ENCODE peak calls at places on chromosomes 2 and 18, in eight cellular contexts. V, W, Y, K, Q, I, A and Z are unnamed samples.

GRCh38 chr2:223414646-223415045 is 187.5 kb downstream of the SCG2 start:
- DNase-seq in V (no peak), W (no peak), Y (peak; percentile 40), I (no peak), A (no peak), K (no peak), Q (no peak), Z (no peak)

GRCh38 chr2:75570024-75570947 is 9.5 kb upstream of the EVA1A start:
- DNase-seq in K (no peak), Y (no peak), Q (no peak), I (no peak), W (no peak), A (no peak), V (no peak), Z (no peak)

GRCh38 chr2:207200136-207200535 is 34.4 kb upstream of the KLF7 start:
- DNase-seq in V (no peak), I (no peak), A (no peak), Y (no peak), Q (no peak), K (no peak), W (no peak), Z (no peak)

GRCh38 chr2:112474844-112475486 is 7.0 kb upstream of the TTL start:
- DNase-seq in V (no peak), W (no peak), I (no peak), Q (no peak), A (no peak), Y (no peak), K (no peak), Z (no peak)

GRCh38 chr2:26696352-26696816 is 3.9 kb downstream of the KCNK3 start:
- DNase-seq in Q (no peak), K (no peak), W (no peak), Y (peak; percentile 99), V (no peak), A (no peak), I (peak; percentile 86), Z (no peak)

GRCh38 chr2:181275643-181276070 is 181.5 kb upstream of the ITGA4 start:
- DNase-seq in I (no peak), Q (no peak), Y (no peak), W (peak; percentile 41), A (peak; percentile 13), K (no peak), V (no peak), Z (peak; percentile 58)

GRCh38 chr2:213490087-213490486 is 205.8 kb downstream of the SPAG16 start:
- DNase-seq in W (peak; percentile 1), A (no peak), K (no peak), Y (peak; percentile 18), Q (no peak), V (no peak), I (no peak), Z (no peak)

GRCh38 chr2:25976884-25977741 is 5.2 kb downstream of the KIF3C start:
- DNase-seq in W (no peak), V (no peak), I (no peak), K (no peak), Q (no peak), Y (peak; percentile 61), A (no peak), Z (no peak)

GRCh38 chr2:121529439-121530209 is 1.1 kb upstream of the RNU4ATAC start:
- DNase-seq in K (peak; percentile 66), Q (no peak), A (no peak), Y (peak; percentile 43), V (peak; percentile 65), I (peak; percentile 58), W (peak; percentile 88), Z (peak; percentile 49)

GRCh38 chr2:221322741-221323140 is 249.4 kb downstream of the EPHA4 start:
- DNase-seq in W (no peak), I (no peak), K (no peak), A (no peak), V (no peak), Y (no peak), Q (no peak), Z (no peak)

GRCh38 chr2:21024198-21024597 is 19.7 kb downstream of the APOB start:
- DNase-seq in Y (no peak), K (no peak), I (no peak), A (no peak), W (no peak), V (no peak), Q (no peak), Z (no peak)

GRCh38 chr2:29304399-29304798 is 189.2 kb downstream of the CLIP4 start:
- DNase-seq in W (no peak), V (no peak), I (no peak), A (no peak), K (no peak), Y (no peak), Q (no peak), Z (no peak)

GRCh38 chr2:95272299-95272751 is 1.9 kb upstream of the PROM2 start:
- DNase-seq in K (peak; percentile 10), A (peak; percentile 3), Y (no peak), Q (no peak), W (no peak), I (no peak), V (no peak), Z (no peak)

GRCh38 chr18:46054956-46055831 is 16.9 kb downstream of the PSTPIP2 start:
- DNase-seq in A (no peak), K (no peak), Q (peak; percentile 23), W (no peak), V (no peak), I (no peak), Y (no peak), Z (no peak)

GRCh38 chr2:9286553-9287399 is 80.2 kb downstream of the ASAP2 start:
- DNase-seq in Q (no peak), Y (peak; percentile 59), K (no peak), I (no peak), W (no peak), A (no peak), V (no peak), Z (no peak)

GRCh38 chr2:200962821-200963128 is 685 bp downstream of the ORC2 start:
- DNase-seq in A (no peak), Y (no peak), I (no peak), K (no peak), Q (no peak), V (no peak), W (no peak), Z (no peak)

DNA sequence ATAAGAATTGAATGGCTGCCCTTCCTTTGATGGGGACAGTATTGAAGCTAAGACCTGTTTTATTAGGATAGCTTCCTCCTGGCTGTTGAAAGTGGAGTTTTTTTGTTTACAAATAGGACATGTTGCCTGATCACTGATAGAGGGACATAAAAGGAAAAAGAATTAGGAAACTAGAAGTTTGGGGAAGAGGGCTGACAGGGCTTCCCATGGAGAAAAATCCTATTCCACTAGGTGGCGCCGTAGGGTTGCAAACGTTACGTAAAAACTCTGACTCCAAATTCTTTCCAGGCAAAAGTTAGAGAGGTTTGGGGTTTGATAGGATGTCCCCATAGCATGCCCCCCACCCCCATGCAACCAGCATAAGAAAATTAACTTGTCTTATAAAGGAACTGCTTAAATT is 11.1 kb upstream of the RBFA start:
- DNase-seq in W (peak; percentile 70), Q (no peak), A (peak; percentile 58), Y (peak; percentile 12), K (no peak), V (no peak), I (no peak), Z (no peak)
- TF ChIP-seq CTCF in W (peak; percentile 77), Q (no peak), A (peak; percentile 73), Y (peak; percentile 35), K (no peak), V (peak; percentile 70), I (no peak), Z (peak; percentile 18)

DNA sequence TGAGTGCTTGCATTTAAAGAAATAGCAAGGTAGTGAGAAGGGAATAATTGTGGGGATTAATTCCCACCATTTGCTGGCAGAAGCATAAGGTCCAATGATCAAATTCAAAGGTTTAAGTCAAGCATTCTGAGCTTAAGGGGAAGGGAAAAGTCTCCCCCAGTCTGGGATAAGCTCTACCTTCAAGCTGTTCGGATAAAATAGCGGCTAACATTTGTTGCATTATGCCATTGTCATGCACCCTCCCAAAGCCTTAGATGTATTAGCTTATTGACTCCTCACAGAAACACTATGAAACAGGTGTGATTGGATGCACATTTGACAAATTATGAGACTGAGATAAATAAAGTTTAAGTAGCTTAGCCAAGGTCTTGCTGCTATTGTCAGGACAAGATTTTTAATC is 52.2 kb upstream of the TGIF1 start:
- DNase-seq in A (no peak), Q (no peak), Y (no peak), V (no peak), I (no peak), K (no peak), W (no peak), Z (no peak)
- TF ChIP-seq CTCF in A (no peak), Q (no peak), Y (no peak), V (no peak), I (no peak), K (no peak), W (no peak), Z (no peak)

GRCh38 chr18:11495441-11495840 is 114.0 kb upstream of the SLC35G4 start:
- DNase-seq in Y (no peak), K (no peak), V (no peak), W (no peak), Q (no peak), I (no peak), A (no peak), Z (no peak)
- TF ChIP-seq CTCF in Y (no peak), K (no peak), V (no peak), W (no peak), Q (no peak), I (no peak), A (no peak), Z (no peak)

GRCh38 chr2:165777522-165778186 is 16.4 kb downstream of the GALNT3 start:
- DNase-seq in V (no peak), Q (no peak), K (no peak), I (no peak), A (no peak), W (no peak), Y (no peak), Z (no peak)

GRCh38 chr2:165776796-165777195 is 17.3 kb downstream of the GALNT3 start:
- DNase-seq in V (no peak), W (no peak), A (no peak), K (no peak), Q (no peak), I (no peak), Y (no peak), Z (no peak)

GRCh38 chr2:165778187-165778556 is 15.9 kb downstream of the GALNT3 start:
- DNase-seq in Q (no peak), Y (no peak), I (no peak), K (no peak), V (no peak), W (no peak), A (no peak), Z (no peak)

GRCh38 chr2:165776013-165776412 is 18.0 kb downstream of the GALNT3 start:
- DNase-seq in I (no peak), W (no peak), Q (no peak), A (no peak), Y (no peak), V (no peak), K (no peak), Z (no peak)

DNA sequence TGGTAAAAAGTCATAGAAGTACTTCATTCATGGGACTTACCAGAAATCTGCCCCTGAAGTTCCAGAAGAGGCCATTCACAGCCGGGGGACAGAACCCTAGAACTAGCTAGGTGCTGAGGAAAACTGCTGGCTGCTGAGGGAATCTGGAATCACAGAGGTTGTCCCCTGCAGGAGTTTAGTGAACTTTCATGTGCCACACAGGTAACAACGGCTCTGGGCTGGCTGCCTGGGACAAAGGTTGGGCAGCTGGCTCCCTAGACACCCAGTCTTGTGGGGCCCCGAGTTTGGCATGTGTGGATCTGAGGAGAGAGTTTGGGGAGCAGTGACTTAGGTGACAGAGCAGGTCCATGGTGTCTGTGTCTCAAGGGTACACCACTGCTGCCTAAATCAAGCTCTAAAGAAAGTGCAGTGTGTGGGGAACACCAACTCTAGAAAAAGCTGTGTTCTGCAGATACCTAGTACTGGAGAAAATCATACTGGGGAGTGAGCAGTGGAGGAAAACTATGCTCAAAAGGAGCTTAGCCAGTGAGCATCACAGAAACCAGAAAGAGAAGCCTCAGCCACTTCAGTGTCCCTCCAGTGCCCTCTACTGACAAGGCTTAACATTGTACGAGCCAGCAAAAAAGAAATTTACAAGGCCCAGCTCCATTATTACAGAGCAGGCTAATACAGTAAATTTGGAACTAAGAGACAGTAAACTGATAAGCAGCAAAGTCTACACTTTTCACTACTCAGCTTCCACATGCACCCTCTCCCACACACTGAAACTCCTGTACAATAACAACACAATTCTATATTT is 15.2 kb downstream of the GALNT3 start:
- DNase-seq in Q (no peak), I (peak; percentile 20), W (peak; percentile 73), A (peak; percentile 17), Y (no peak), K (no peak), V (peak; percentile 20), Z (no peak)
- TF ChIP-seq CTCF in Q (no peak), I (peak; percentile 49), W (peak; percentile 65), A (peak; percentile 45), Y (peak; percentile 31), K (peak; percentile 30), V (no peak), Z (peak; percentile 58)